ENCODE peak calls at places on chromosomes 3 and 15, in eight cellular contexts. One of them, this sample, is unnamed.

GRCh38 chr3:30688776-30689175 is 82.4 kb downstream of the TGFBR2 start:
- DNase-seq in stimulated activated CD8-positive, alpha-beta memory T cell treated with anti-CD3 and anti-CD28 coated beads, Interleukin-15, amount 100 ng/mL, for 4 hours: no peak
- DNase-seq in activated T-helper 1 cell treated with anti-CD3 and anti-CD28 coated beads, Interleukin-12 subunit alpha, Interleukin-12 subunit beta, Interleukin-2, Interleukin-4 antibody, amounts not matched to agents 30 ng/mL and 10 ng/mL and 1 ng/mL, durations not matched to agents 14 hours and 24 hours and 36 hours: no peak
- DNase-seq in brain microvascular endothelial cell: peak; percentile 7
- DNase-seq in T-helper 2 cell: no peak
- DNase-seq in K562: no peak
- DNase-seq in LoVo: no peak
- DNase-seq in activated effector memory CD4-positive, alpha-beta T cell treated with Interleukin-2 at 50 U/mL for 16 hours: no peak
- DNase-seq in this sample: no peak

GRCh38 chr15:58423858-58424608 is 7.8 kb upstream of the LIPC start:
- DNase-seq in activated effector memory CD4-positive, alpha-beta T cell treated with Interleukin-2 at 50 U/mL for 16 hours: no peak
- DNase-seq in LoVo: no peak
- DNase-seq in activated T-helper 1 cell treated with anti-CD3 and anti-CD28 coated beads, Interleukin-12 subunit alpha, Interleukin-12 subunit beta, Interleukin-2, Interleukin-4 antibody, amounts not matched to agents 30 ng/mL and 10 ng/mL and 1 ng/mL, durations not matched to agents 14 hours and 24 hours and 36 hours: no peak
- DNase-seq in K562: no peak
- DNase-seq in T-helper 2 cell: no peak
- DNase-seq in stimulated activated CD8-positive, alpha-beta memory T cell treated with anti-CD3 and anti-CD28 coated beads, Interleukin-15, amount 100 ng/mL, for 4 hours: no peak
- DNase-seq in brain microvascular endothelial cell: no peak
- DNase-seq in this sample: no peak

GRCh38 chr3:29804044-29804443 is 523.2 kb downstream of the RBMS3 start:
- DNase-seq in LoVo: no peak
- DNase-seq in brain microvascular endothelial cell: no peak
- DNase-seq in T-helper 2 cell: no peak
- DNase-seq in activated effector memory CD4-positive, alpha-beta T cell treated with Interleukin-2 at 50 U/mL for 16 hours: no peak
- DNase-seq in K562: no peak
- DNase-seq in activated T-helper 1 cell treated with anti-CD3 and anti-CD28 coated beads, Interleukin-12 subunit alpha, Interleukin-12 subunit beta, Interleukin-2, Interleukin-4 antibody, amounts not matched to agents 30 ng/mL and 10 ng/mL and 1 ng/mL, durations not matched to agents 14 hours and 24 hours and 36 hours: no peak
- DNase-seq in stimulated activated CD8-positive, alpha-beta memory T cell treated with anti-CD3 and anti-CD28 coated beads, Interleukin-15, amount 100 ng/mL, for 4 hours: no peak
- DNase-seq in this sample: no peak

GRCh38 chr3:168249048-168249538 is 153.4 kb upstream of the GOLIM4 start:
- DNase-seq in activated T-helper 1 cell treated with anti-CD3 and anti-CD28 coated beads, Interleukin-12 subunit alpha, Interleukin-12 subunit beta, Interleukin-2, Interleukin-4 antibody, amounts not matched to agents 30 ng/mL and 10 ng/mL and 1 ng/mL, durations not matched to agents 14 hours and 24 hours and 36 hours: no peak
- DNase-seq in T-helper 2 cell: no peak
- DNase-seq in brain microvascular endothelial cell: peak; percentile 22
- DNase-seq in LoVo: no peak
- DNase-seq in K562: no peak
- DNase-seq in activated effector memory CD4-positive, alpha-beta T cell treated with Interleukin-2 at 50 U/mL for 16 hours: no peak
- DNase-seq in stimulated activated CD8-positive, alpha-beta memory T cell treated with anti-CD3 and anti-CD28 coated beads, Interleukin-15, amount 100 ng/mL, for 4 hours: no peak
- DNase-seq in this sample: no peak

GRCh38 chr15:96417760-96418130 is 87.2 kb downstream of the NR2F2 start:
- DNase-seq in K562: no peak
- DNase-seq in activated effector memory CD4-positive, alpha-beta T cell treated with Interleukin-2 at 50 U/mL for 16 hours: no peak
- DNase-seq in brain microvascular endothelial cell: no peak
- DNase-seq in T-helper 2 cell: no peak
- DNase-seq in activated T-helper 1 cell treated with anti-CD3 and anti-CD28 coated beads, Interleukin-12 subunit alpha, Interleukin-12 subunit beta, Interleukin-2, Interleukin-4 antibody, amounts not matched to agents 30 ng/mL and 10 ng/mL and 1 ng/mL, durations not matched to agents 14 hours and 24 hours and 36 hours: no peak
- DNase-seq in stimulated activated CD8-positive, alpha-beta memory T cell treated with anti-CD3 and anti-CD28 coated beads, Interleukin-15, amount 100 ng/mL, for 4 hours: no peak
- DNase-seq in LoVo: no peak
- DNase-seq in this sample: no peak

GRCh38 chr15:22918056-22918455 is 62.1 kb downstream of the CYFIP1 start:
- DNase-seq in LoVo: no peak
- DNase-seq in activated T-helper 1 cell treated with anti-CD3 and anti-CD28 coated beads, Interleukin-12 subunit alpha, Interleukin-12 subunit beta, Interleukin-2, Interleukin-4 antibody, amounts not matched to agents 30 ng/mL and 10 ng/mL and 1 ng/mL, durations not matched to agents 14 hours and 24 hours and 36 hours: no peak
- DNase-seq in T-helper 2 cell: no peak
- DNase-seq in K562: no peak
- DNase-seq in activated effector memory CD4-positive, alpha-beta T cell treated with Interleukin-2 at 50 U/mL for 16 hours: no peak
- DNase-seq in brain microvascular endothelial cell: peak; percentile 29
- DNase-seq in stimulated activated CD8-positive, alpha-beta memory T cell treated with anti-CD3 and anti-CD28 coated beads, Interleukin-15, amount 100 ng/mL, for 4 hours: no peak
- DNase-seq in this sample: no peak

GRCh38 chr3:184361532-184361931 is at the start of the genes CLCN2 and POLR2H:
- DNase-seq in T-helper 2 cell: peak; percentile 46
- DNase-seq in brain microvascular endothelial cell: no peak
- DNase-seq in LoVo: peak; percentile 62
- DNase-seq in K562: peak; percentile 81
- DNase-seq in stimulated activated CD8-positive, alpha-beta memory T cell treated with anti-CD3 and anti-CD28 coated beads, Interleukin-15, amount 100 ng/mL, for 4 hours: peak; percentile 4
- DNase-seq in activated T-helper 1 cell treated with anti-CD3 and anti-CD28 coated beads, Interleukin-12 subunit alpha, Interleukin-12 subunit beta, Interleukin-2, Interleukin-4 antibody, amounts not matched to agents 30 ng/mL and 10 ng/mL and 1 ng/mL, durations not matched to agents 14 hours and 24 hours and 36 hours: peak; percentile 40
- DNase-seq in activated effector memory CD4-positive, alpha-beta T cell treated with Interleukin-2 at 50 U/mL for 16 hours: peak; percentile 40
- DNase-seq in this sample: peak; percentile 77

GRCh38 chr15:79171320-79172031 is 80.9 kb upstream of the RASGRF1 start:
- DNase-seq in brain microvascular endothelial cell: no peak
- DNase-seq in activated T-helper 1 cell treated with anti-CD3 and anti-CD28 coated beads, Interleukin-12 subunit alpha, Interleukin-12 subunit beta, Interleukin-2, Interleukin-4 antibody, amounts not matched to agents 30 ng/mL and 10 ng/mL and 1 ng/mL, durations not matched to agents 14 hours and 24 hours and 36 hours: no peak
- DNase-seq in activated effector memory CD4-positive, alpha-beta T cell treated with Interleukin-2 at 50 U/mL for 16 hours: no peak
- DNase-seq in T-helper 2 cell: no peak
- DNase-seq in stimulated activated CD8-positive, alpha-beta memory T cell treated with anti-CD3 and anti-CD28 coated beads, Interleukin-15, amount 100 ng/mL, for 4 hours: no peak
- DNase-seq in LoVo: no peak
- DNase-seq in K562: no peak
- DNase-seq in this sample: no peak

GRCh38 chr15:70559223-70559823 is 204.0 kb downstream of the UACA start:
- DNase-seq in brain microvascular endothelial cell: peak; percentile 21
- DNase-seq in activated effector memory CD4-positive, alpha-beta T cell treated with Interleukin-2 at 50 U/mL for 16 hours: peak; percentile 56
- DNase-seq in LoVo: no peak
- DNase-seq in activated T-helper 1 cell treated with anti-CD3 and anti-CD28 coated beads, Interleukin-12 subunit alpha, Interleukin-12 subunit beta, Interleukin-2, Interleukin-4 antibody, amounts not matched to agents 30 ng/mL and 10 ng/mL and 1 ng/mL, durations not matched to agents 14 hours and 24 hours and 36 hours: peak; percentile 54
- DNase-seq in stimulated activated CD8-positive, alpha-beta memory T cell treated with anti-CD3 and anti-CD28 coated beads, Interleukin-15, amount 100 ng/mL, for 4 hours: peak; percentile 22
- DNase-seq in K562: no peak
- DNase-seq in T-helper 2 cell: peak; percentile 79
- DNase-seq in this sample: no peak

GRCh38 chr15:89081878-89082277 is 6.4 kb upstream of the ABHD2 start:
- DNase-seq in activated T-helper 1 cell treated with anti-CD3 and anti-CD28 coated beads, Interleukin-12 subunit alpha, Interleukin-12 subunit beta, Interleukin-2, Interleukin-4 antibody, amounts not matched to agents 30 ng/mL and 10 ng/mL and 1 ng/mL, durations not matched to agents 14 hours and 24 hours and 36 hours: no peak
- DNase-seq in T-helper 2 cell: no peak
- DNase-seq in stimulated activated CD8-positive, alpha-beta memory T cell treated with anti-CD3 and anti-CD28 coated beads, Interleukin-15, amount 100 ng/mL, for 4 hours: no peak
- DNase-seq in LoVo: no peak
- DNase-seq in brain microvascular endothelial cell: no peak
- DNase-seq in activated effector memory CD4-positive, alpha-beta T cell treated with Interleukin-2 at 50 U/mL for 16 hours: no peak
- DNase-seq in K562: no peak
- DNase-seq in this sample: no peak

GRCh38 chr3:139016430-139017048 is 4.2 kb downstream of the PRR23B start:
- DNase-seq in stimulated activated CD8-positive, alpha-beta memory T cell treated with anti-CD3 and anti-CD28 coated beads, Interleukin-15, amount 100 ng/mL, for 4 hours: no peak
- DNase-seq in activated effector memory CD4-positive, alpha-beta T cell treated with Interleukin-2 at 50 U/mL for 16 hours: no peak
- DNase-seq in LoVo: peak; percentile 13
- DNase-seq in T-helper 2 cell: no peak
- DNase-seq in K562: no peak
- DNase-seq in activated T-helper 1 cell treated with anti-CD3 and anti-CD28 coated beads, Interleukin-12 subunit alpha, Interleukin-12 subunit beta, Interleukin-2, Interleukin-4 antibody, amounts not matched to agents 30 ng/mL and 10 ng/mL and 1 ng/mL, durations not matched to agents 14 hours and 24 hours and 36 hours: no peak
- DNase-seq in brain microvascular endothelial cell: no peak
- DNase-seq in this sample: no peak

GRCh38 chr3:57983734-57984518 is 24.3 kb upstream of the FLNB start:
- DNase-seq in activated T-helper 1 cell treated with anti-CD3 and anti-CD28 coated beads, Interleukin-12 subunit alpha, Interleukin-12 subunit beta, Interleukin-2, Interleukin-4 antibody, amounts not matched to agents 30 ng/mL and 10 ng/mL and 1 ng/mL, durations not matched to agents 14 hours and 24 hours and 36 hours: peak; percentile 52
- DNase-seq in brain microvascular endothelial cell: peak; percentile 90
- DNase-seq in activated effector memory CD4-positive, alpha-beta T cell treated with Interleukin-2 at 50 U/mL for 16 hours: peak; percentile 26
- DNase-seq in K562: peak; percentile 19
- DNase-seq in T-helper 2 cell: peak; percentile 89
- DNase-seq in stimulated activated CD8-positive, alpha-beta memory T cell treated with anti-CD3 and anti-CD28 coated beads, Interleukin-15, amount 100 ng/mL, for 4 hours: peak; percentile 30
- DNase-seq in LoVo: peak; percentile 86
- DNase-seq in this sample: no peak

GRCh38 chr3:160154033-160154432 is 71.2 kb upstream of the C3orf80 start:
- DNase-seq in stimulated activated CD8-positive, alpha-beta memory T cell treated with anti-CD3 and anti-CD28 coated beads, Interleukin-15, amount 100 ng/mL, for 4 hours: no peak
- DNase-seq in LoVo: no peak
- DNase-seq in activated effector memory CD4-positive, alpha-beta T cell treated with Interleukin-2 at 50 U/mL for 16 hours: no peak
- DNase-seq in T-helper 2 cell: peak; percentile 27
- DNase-seq in brain microvascular endothelial cell: peak; percentile 52
- DNase-seq in activated T-helper 1 cell treated with anti-CD3 and anti-CD28 coated beads, Interleukin-12 subunit alpha, Interleukin-12 subunit beta, Interleukin-2, Interleukin-4 antibody, amounts not matched to agents 30 ng/mL and 10 ng/mL and 1 ng/mL, durations not matched to agents 14 hours and 24 hours and 36 hours: no peak
- DNase-seq in K562: no peak
- DNase-seq in this sample: no peak

GRCh38 chr3:192879346-192880031 is 38.2 kb downstream of the MB21D2 start:
- DNase-seq in brain microvascular endothelial cell: peak; percentile 94
- DNase-seq in LoVo: peak; percentile 88
- DNase-seq in activated T-helper 1 cell treated with anti-CD3 and anti-CD28 coated beads, Interleukin-12 subunit alpha, Interleukin-12 subunit beta, Interleukin-2, Interleukin-4 antibody, amounts not matched to agents 30 ng/mL and 10 ng/mL and 1 ng/mL, durations not matched to agents 14 hours and 24 hours and 36 hours: no peak
- DNase-seq in activated effector memory CD4-positive, alpha-beta T cell treated with Interleukin-2 at 50 U/mL for 16 hours: no peak
- DNase-seq in K562: no peak
- DNase-seq in stimulated activated CD8-positive, alpha-beta memory T cell treated with anti-CD3 and anti-CD28 coated beads, Interleukin-15, amount 100 ng/mL, for 4 hours: no peak
- DNase-seq in T-helper 2 cell: no peak
- DNase-seq in this sample: peak; percentile 26

GRCh38 chr15:57159767-57160166 is 216.5 kb upstream of the CGNL1 start:
- DNase-seq in brain microvascular endothelial cell: no peak
- DNase-seq in T-helper 2 cell: no peak
- DNase-seq in LoVo: no peak
- DNase-seq in K562: no peak
- DNase-seq in stimulated activated CD8-positive, alpha-beta memory T cell treated with anti-CD3 and anti-CD28 coated beads, Interleukin-15, amount 100 ng/mL, for 4 hours: no peak
- DNase-seq in activated effector memory CD4-positive, alpha-beta T cell treated with Interleukin-2 at 50 U/mL for 16 hours: no peak
- DNase-seq in activated T-helper 1 cell treated with anti-CD3 and anti-CD28 coated beads, Interleukin-12 subunit alpha, Interleukin-12 subunit beta, Interleukin-2, Interleukin-4 antibody, amounts not matched to agents 30 ng/mL and 10 ng/mL and 1 ng/mL, durations not matched to agents 14 hours and 24 hours and 36 hours: no peak
- DNase-seq in this sample: no peak

GRCh38 chr3:107578091-107578490 is 55.3 kb downstream of the BBX start:
- DNase-seq in T-helper 2 cell: no peak
- DNase-seq in activated effector memory CD4-positive, alpha-beta T cell treated with Interleukin-2 at 50 U/mL for 16 hours: no peak
- DNase-seq in K562: no peak
- DNase-seq in stimulated activated CD8-positive, alpha-beta memory T cell treated with anti-CD3 and anti-CD28 coated beads, Interleukin-15, amount 100 ng/mL, for 4 hours: no peak
- DNase-seq in activated T-helper 1 cell treated with anti-CD3 and anti-CD28 coated beads, Interleukin-12 subunit alpha, Interleukin-12 subunit beta, Interleukin-2, Interleukin-4 antibody, amounts not matched to agents 30 ng/mL and 10 ng/mL and 1 ng/mL, durations not matched to agents 14 hours and 24 hours and 36 hours: no peak
- DNase-seq in LoVo: no peak
- DNase-seq in brain microvascular endothelial cell: no peak
- DNase-seq in this sample: no peak

GRCh38 chr15:66452971-66453580 is 44.5 kb downstream of the SNAPC5 start:
- DNase-seq in T-helper 2 cell: no peak
- DNase-seq in activated effector memory CD4-positive, alpha-beta T cell treated with Interleukin-2 at 50 U/mL for 16 hours: no peak
- DNase-seq in LoVo: no peak
- DNase-seq in activated T-helper 1 cell treated with anti-CD3 and anti-CD28 coated beads, Interleukin-12 subunit alpha, Interleukin-12 subunit beta, Interleukin-2, Interleukin-4 antibody, amounts not matched to agents 30 ng/mL and 10 ng/mL and 1 ng/mL, durations not matched to agents 14 hours and 24 hours and 36 hours: no peak
- DNase-seq in stimulated activated CD8-positive, alpha-beta memory T cell treated with anti-CD3 and anti-CD28 coated beads, Interleukin-15, amount 100 ng/mL, for 4 hours: no peak
- DNase-seq in K562: no peak
- DNase-seq in brain microvascular endothelial cell: no peak
- DNase-seq in this sample: no peak

GRCh38 chr15:42499888-42500609 is 4.6 kb downstream of the SNAP23 start:
- DNase-seq in brain microvascular endothelial cell: peak; percentile 30
- DNase-seq in activated T-helper 1 cell treated with anti-CD3 and anti-CD28 coated beads, Interleukin-12 subunit alpha, Interleukin-12 subunit beta, Interleukin-2, Interleukin-4 antibody, amounts not matched to agents 30 ng/mL and 10 ng/mL and 1 ng/mL, durations not matched to agents 14 hours and 24 hours and 36 hours: no peak
- DNase-seq in K562: peak; percentile 32
- DNase-seq in stimulated activated CD8-positive, alpha-beta memory T cell treated with anti-CD3 and anti-CD28 coated beads, Interleukin-15, amount 100 ng/mL, for 4 hours: no peak
- DNase-seq in LoVo: no peak
- DNase-seq in T-helper 2 cell: no peak
- DNase-seq in activated effector memory CD4-positive, alpha-beta T cell treated with Interleukin-2 at 50 U/mL for 16 hours: no peak
- DNase-seq in this sample: no peak

GRCh38 chr3:164687902-164688301 is 390.4 kb downstream of the SI start:
- DNase-seq in activated T-helper 1 cell treated with anti-CD3 and anti-CD28 coated beads, Interleukin-12 subunit alpha, Interleukin-12 subunit beta, Interleukin-2, Interleukin-4 antibody, amounts not matched to agents 30 ng/mL and 10 ng/mL and 1 ng/mL, durations not matched to agents 14 hours and 24 hours and 36 hours: no peak
- DNase-seq in LoVo: no peak
- DNase-seq in brain microvascular endothelial cell: no peak
- DNase-seq in stimulated activated CD8-positive, alpha-beta memory T cell treated with anti-CD3 and anti-CD28 coated beads, Interleukin-15, amount 100 ng/mL, for 4 hours: no peak
- DNase-seq in T-helper 2 cell: no peak
- DNase-seq in K562: no peak
- DNase-seq in activated effector memory CD4-positive, alpha-beta T cell treated with Interleukin-2 at 50 U/mL for 16 hours: no peak
- DNase-seq in this sample: no peak

GRCh38 chr3:58688563-58688962 is 22.0 kb upstream of the FAM3D start:
- DNase-seq in stimulated activated CD8-positive, alpha-beta memory T cell treated with anti-CD3 and anti-CD28 coated beads, Interleukin-15, amount 100 ng/mL, for 4 hours: no peak
- DNase-seq in LoVo: no peak
- DNase-seq in activated effector memory CD4-positive, alpha-beta T cell treated with Interleukin-2 at 50 U/mL for 16 hours: no peak
- DNase-seq in brain microvascular endothelial cell: no peak
- DNase-seq in T-helper 2 cell: no peak
- DNase-seq in K562: no peak
- DNase-seq in activated T-helper 1 cell treated with anti-CD3 and anti-CD28 coated beads, Interleukin-12 subunit alpha, Interleukin-12 subunit beta, Interleukin-2, Interleukin-4 antibody, amounts not matched to agents 30 ng/mL and 10 ng/mL and 1 ng/mL, durations not matched to agents 14 hours and 24 hours and 36 hours: no peak
- DNase-seq in this sample: no peak

GRCh38 chr3:141969711-141970110 is 93.3 kb downstream of the ATP1B3 start:
- DNase-seq in K562: no peak
- DNase-seq in activated effector memory CD4-positive, alpha-beta T cell treated with Interleukin-2 at 50 U/mL for 16 hours: no peak
- DNase-seq in activated T-helper 1 cell treated with anti-CD3 and anti-CD28 coated beads, Interleukin-12 subunit alpha, Interleukin-12 subunit beta, Interleukin-2, Interleukin-4 antibody, amounts not matched to agents 30 ng/mL and 10 ng/mL and 1 ng/mL, durations not matched to agents 14 hours and 24 hours and 36 hours: no peak
- DNase-seq in stimulated activated CD8-positive, alpha-beta memory T cell treated with anti-CD3 and anti-CD28 coated beads, Interleukin-15, amount 100 ng/mL, for 4 hours: no peak
- DNase-seq in brain microvascular endothelial cell: no peak
- DNase-seq in T-helper 2 cell: no peak
- DNase-seq in LoVo: no peak
- DNase-seq in this sample: no peak

GRCh38 chr3:150793641-150794040 is 30.7 kb upstream of the SIAH2 start:
- DNase-seq in activated T-helper 1 cell treated with anti-CD3 and anti-CD28 coated beads, Interleukin-12 subunit alpha, Interleukin-12 subunit beta, Interleukin-2, Interleukin-4 antibody, amounts not matched to agents 30 ng/mL and 10 ng/mL and 1 ng/mL, durations not matched to agents 14 hours and 24 hours and 36 hours: no peak
- DNase-seq in activated effector memory CD4-positive, alpha-beta T cell treated with Interleukin-2 at 50 U/mL for 16 hours: no peak
- DNase-seq in LoVo: no peak
- DNase-seq in K562: no peak
- DNase-seq in stimulated activated CD8-positive, alpha-beta memory T cell treated with anti-CD3 and anti-CD28 coated beads, Interleukin-15, amount 100 ng/mL, for 4 hours: no peak
- DNase-seq in T-helper 2 cell: no peak
- DNase-seq in brain microvascular endothelial cell: no peak
- DNase-seq in this sample: no peak

GRCh38 chr15:66387176-66388056 is 704 bp downstream of the MAP2K1 start:
- DNase-seq in activated T-helper 1 cell treated with anti-CD3 and anti-CD28 coated beads, Interleukin-12 subunit alpha, Interleukin-12 subunit beta, Interleukin-2, Interleukin-4 antibody, amounts not matched to agents 30 ng/mL and 10 ng/mL and 1 ng/mL, durations not matched to agents 14 hours and 24 hours and 36 hours: peak; percentile 48
- DNase-seq in stimulated activated CD8-positive, alpha-beta memory T cell treated with anti-CD3 and anti-CD28 coated beads, Interleukin-15, amount 100 ng/mL, for 4 hours: peak; percentile 65
- DNase-seq in K562: peak; percentile 48
- DNase-seq in LoVo: peak; percentile 68
- DNase-seq in brain microvascular endothelial cell: peak; percentile 77
- DNase-seq in activated effector memory CD4-positive, alpha-beta T cell treated with Interleukin-2 at 50 U/mL for 16 hours: peak; percentile 59
- DNase-seq in T-helper 2 cell: peak; percentile 76
- DNase-seq in this sample: peak; percentile 82

GRCh38 chr3:194985031-194985578 is 285.9 kb downstream of the XXYLT1 start:
- DNase-seq in brain microvascular endothelial cell: peak; percentile 50
- DNase-seq in activated T-helper 1 cell treated with anti-CD3 and anti-CD28 coated beads, Interleukin-12 subunit alpha, Interleukin-12 subunit beta, Interleukin-2, Interleukin-4 antibody, amounts not matched to agents 30 ng/mL and 10 ng/mL and 1 ng/mL, durations not matched to agents 14 hours and 24 hours and 36 hours: no peak
- DNase-seq in LoVo: no peak
- DNase-seq in K562: no peak
- DNase-seq in stimulated activated CD8-positive, alpha-beta memory T cell treated with anti-CD3 and anti-CD28 coated beads, Interleukin-15, amount 100 ng/mL, for 4 hours: no peak
- DNase-seq in T-helper 2 cell: no peak
- DNase-seq in activated effector memory CD4-positive, alpha-beta T cell treated with Interleukin-2 at 50 U/mL for 16 hours: no peak
- DNase-seq in this sample: peak; percentile 88

GRCh38 chr3:188797045-188797444 is 374.7 kb upstream of the TPRG1 start:
- DNase-seq in LoVo: no peak
- DNase-seq in brain microvascular endothelial cell: no peak
- DNase-seq in K562: no peak
- DNase-seq in stimulated activated CD8-positive, alpha-beta memory T cell treated with anti-CD3 and anti-CD28 coated beads, Interleukin-15, amount 100 ng/mL, for 4 hours: no peak
- DNase-seq in activated effector memory CD4-positive, alpha-beta T cell treated with Interleukin-2 at 50 U/mL for 16 hours: no peak
- DNase-seq in activated T-helper 1 cell treated with anti-CD3 and anti-CD28 coated beads, Interleukin-12 subunit alpha, Interleukin-12 subunit beta, Interleukin-2, Interleukin-4 antibody, amounts not matched to agents 30 ng/mL and 10 ng/mL and 1 ng/mL, durations not matched to agents 14 hours and 24 hours and 36 hours: no peak
- DNase-seq in T-helper 2 cell: no peak
- DNase-seq in this sample: no peak